ENCODE peak calls at places on chromosomes 5 and 9, in nine cellular contexts. Z, G, W, C, L, N, S, M and E are unnamed samples.

GRCh38 chr9:89405832-89406231 is 87.5 kb downstream of the SECISBP2 start:
- DNase-seq in Z (peak; percentile 87), G (no peak), W (peak; percentile 57), C (no peak), L (no peak), N (no peak), S (no peak), M (no peak), E (no peak)

GRCh38 chr9:91151014-91151740 is 210.5 kb downstream of the AUH start:
- DNase-seq in Z (peak; percentile 84), G (no peak), W (no peak), C (peak; percentile 42), L (peak; percentile 66), N (no peak), S (peak; percentile 81), M (no peak), E (no peak)

GRCh38 chr5:39912880-39913279 is 488.1 kb upstream of the DAB2 start:
- DNase-seq in Z (no peak), G (no peak), W (no peak), C (no peak), L (no peak), N (no peak), S (no peak), M (no peak), E (no peak)

GRCh38 chr9:29691145-29691544 is 2117.9 kb upstream of the C9orf72 start:
- DNase-seq in Z (no peak), G (no peak), W (no peak), C (no peak), L (no peak), N (no peak), S (no peak), M (no peak), E (no peak)

GRCh38 chr5:131610198-131611063 is 24.6 kb downstream of the RAPGEF6 start:
- DNase-seq in Z (no peak), G (peak; percentile 21), W (no peak), C (no peak), L (peak; percentile 70), N (no peak), S (peak; percentile 95), M (peak; percentile 37), E (peak; percentile 53)

GRCh38 chr5:148541054-148541835 is 113.1 kb downstream of the HTR4 start:
- DNase-seq in Z (peak; percentile 2), G (no peak), W (no peak), C (no peak), L (no peak), N (no peak), S (no peak), M (no peak), E (no peak)

GRCh38 chr5:134176523-134177196 is at the start of gene SKP1:
- DNase-seq in Z (peak; percentile 92), G (peak; percentile 87), W (peak; percentile 94), C (peak; percentile 93), L (peak; percentile 37), N (peak; percentile 62), S (peak; percentile 71), M (peak; percentile 88), E (peak; percentile 43)

GRCh38 chr9:108083160-108083559 is 593.6 kb upstream of the KLF4 start:
- DNase-seq in Z (peak; percentile 36), G (no peak), W (peak; percentile 10), C (no peak), L (no peak), N (no peak), S (no peak), M (no peak), E (no peak)

GRCh38 chr5:131000289-131000688 is 164.8 kb downstream of the HINT1 start:
- DNase-seq in Z (no peak), G (peak; percentile 25), W (no peak), C (no peak), L (no peak), N (no peak), S (no peak), M (no peak), E (no peak)

GRCh38 chr5:41649659-41650058 is 139.3 kb upstream of the PLCXD3 start:
- DNase-seq in Z (no peak), G (no peak), W (no peak), C (no peak), L (peak; percentile 58), N (no peak), S (peak; percentile 80), M (no peak), E (no peak)

GRCh38 chr9:136193127-136193890 is 11.6 kb downstream of the LHX3 start:
- DNase-seq in Z (no peak), G (peak; percentile 38), W (peak; percentile 56), C (no peak), L (no peak), N (no peak), S (no peak), M (no peak), E (no peak)

GRCh38 chr5:42811591-42812392 is at the start of gene SELENOP:
- DNase-seq in Z (no peak), G (peak; percentile 75), W (no peak), C (no peak), L (peak; percentile 53), N (no peak), S (no peak), M (peak; percentile 23), E (no peak)

GRCh38 chr5:153713913-153714312 is 223.4 kb downstream of the GRIA1 start:
- DNase-seq in Z (no peak), G (peak; percentile 5), W (no peak), C (no peak), L (no peak), N (no peak), S (no peak), M (no peak), E (no peak)

GRCh38 chr5:132258102-132259060 is 885 bp downstream of the PDLIM4 start:
- DNase-seq in Z (no peak), G (no peak), W (peak; percentile 55), C (no peak), L (no peak), N (no peak), S (peak; percentile 61), M (no peak), E (no peak)

GRCh38 chr9:126456396-126456795 is 129.8 kb downstream of the MVB12B start:
- DNase-seq in Z (no peak), G (no peak), W (no peak), C (no peak), L (no peak), N (no peak), S (no peak), M (no peak), E (no peak)

GRCh38 chr9:37931586-37931985 is 27.7 kb upstream of the SLC25A51 start:
- DNase-seq in Z (no peak), G (no peak), W (no peak), C (no peak), L (no peak), N (no peak), S (peak; percentile 66), M (no peak), E (no peak)

GRCh38 chr5:153704110-153704509 is 213.6 kb downstream of the GRIA1 start:
- DNase-seq in Z (no peak), G (no peak), W (no peak), C (no peak), L (no peak), N (no peak), S (no peak), M (no peak), E (no peak)

GRCh38 chr9:136978073-136978864 is 965 bp downstream of the PTGDS start:
- DNase-seq in Z (peak; percentile 51), G (peak; percentile 96), W (peak; percentile 99), C (no peak), L (no peak), N (peak; percentile 55), S (peak; percentile 25), M (peak; percentile 89), E (no peak)

GRCh38 chr9:131457746-131458145 is 45.0 kb upstream of the POMT1 start:
- DNase-seq in Z (no peak), G (no peak), W (no peak), C (no peak), L (no peak), N (no peak), S (no peak), M (no peak), E (no peak)

GRCh38 chr5:169350016-169350415 is 49.1 kb upstream of the SLIT3 start:
- DNase-seq in Z (no peak), G (no peak), W (no peak), C (no peak), L (peak; percentile 19), N (no peak), S (peak; percentile 53), M (peak; percentile 89), E (peak; percentile 26)

GRCh38 chr9:110578896-110579752 is at the start of gene SVEP1:
- DNase-seq in Z (no peak), G (peak; percentile 70), W (peak; percentile 75), C (no peak), L (no peak), N (no peak), S (peak; percentile 77), M (peak; percentile 46), E (no peak)

GRCh38 chr5:72951850-72952468 is 3.9 kb upstream of the FCHO2 start:
- DNase-seq in Z (peak; percentile 19), G (no peak), W (no peak), C (no peak), L (no peak), N (no peak), S (peak; percentile 78), M (peak; percentile 47), E (no peak)

GRCh38 chr5:79464695-79465332 is 49.1 kb downstream of the HOMER1 start:
- DNase-seq in Z (peak; percentile 46), G (peak; percentile 57), W (peak; percentile 39), C (peak; percentile 9), L (no peak), N (no peak), S (peak; percentile 53), M (peak; percentile 21), E (no peak)

GRCh38 chr9:114516913-114517312 is 11.6 kb upstream of the WHRN start:
- DNase-seq in Z (no peak), G (no peak), W (no peak), C (no peak), L (peak; percentile 59), N (no peak), S (peak; percentile 61), M (no peak), E (no peak)

GRCh38 chr9:76562511-76562911 is 103.5 kb downstream of the GCNT1 start:
- DNase-seq in Z (peak; percentile 33), G (no peak), W (no peak), C (no peak), L (no peak), N (no peak), S (peak; percentile 59), M (no peak), E (no peak)